ENCODE peak calls at places on chromosomes 2 and 18, in nine cellular contexts. G is right lobe of liver, S is fibroblast of pulmonary artery, K is SK-N-SH, C is stomach, Z is AG10803, N is astrocyte of the spinal cord, J is choroid plexus epithelial cell, U is body of pancreas. R is an unnamed sample.

GRCh38 chr2:213476641-213477040 is 192.4 kb downstream of the SPAG16 start:
- DNase-seq in C (no peak), N (no peak), S (no peak), U (no peak), K (no peak), Z (peak), G (no peak), J (peak), R (no peak)

GRCh38 chr2:113202305-113203216 is 28.8 kb downstream of the PSD4 start:
- DNase-seq in N (no peak), C (no peak), Z (no peak), G (no peak), U (no peak), S (no peak), J (no peak), K (no peak), R (no peak)

GRCh38 chr2:88099798-88100488 is 27.9 kb downstream of the FABP1 start:
- DNase-seq in C (no peak), Z (peak), G (no peak), N (no peak), S (peak), K (peak), J (peak), U (no peak), R (peak)

GRCh38 chr2:47086571-47086970 is 68.5 kb downstream of the STPG4 start:
- DNase-seq in Z (no peak), K (peak), G (no peak), C (no peak), S (no peak), U (no peak), N (no peak), J (no peak), R (no peak)

GRCh38 chr2:98768765-98769476 is 38.0 kb upstream of the MGAT4A start:
- DNase-seq in G (no peak), U (peak), Z (no peak), S (peak), K (no peak), C (no peak), N (peak), J (peak), R (peak)

GRCh38 chr2:88350641-88351601 is 101.6 kb downstream of the FOXI3 start:
- DNase-seq in Z (peak), S (peak), G (peak), J (peak), K (peak), N (no peak), C (peak), U (peak), R (no peak)

GRCh38 chr2:233862261-233862768 is 5.9 kb downstream of the MSL3B start:
- DNase-seq in U (no peak), C (no peak), J (no peak), N (no peak), G (no peak), K (no peak), S (no peak), Z (no peak), R (no peak)

GRCh38 chr2:189492451-189492850 is 51.2 kb downstream of the WDR75 start:
- DNase-seq in J (peak), C (no peak), U (no peak), K (no peak), G (no peak), Z (peak), S (no peak), N (no peak), R (no peak)

GRCh38 chr2:33525666-33526065 is 49.2 kb downstream of the RASGRP3 start:
- DNase-seq in J (no peak), Z (no peak), S (no peak), K (no peak), U (no peak), N (no peak), C (no peak), G (no peak), R (no peak)

GRCh38 chr2:171081649-171082111 is 79.0 kb downstream of the TLK1 start:
- DNase-seq in K (no peak), J (no peak), Z (no peak), C (no peak), U (no peak), G (no peak), S (no peak), N (no peak), R (no peak)

GRCh38 chr2:156192468-156192867 is 140.1 kb downstream of the NR4A2 start:
- DNase-seq in U (no peak), G (no peak), S (no peak), N (no peak), J (peak), K (no peak), C (no peak), Z (no peak), R (no peak)

GRCh38 chr18:59267511-59268126 is 5.6 kb downstream of the RAX start:
- DNase-seq in U (no peak), Z (no peak), N (no peak), G (no peak), S (no peak), C (no peak), K (peak), J (no peak), R (no peak)

GRCh38 chr2:128305555-128306080 is 13.1 kb downstream of the HS6ST1 start:
- DNase-seq in G (peak), J (no peak), N (no peak), C (no peak), Z (peak), S (peak), K (no peak), U (peak), R (no peak)

GRCh38 chr2:237978058-237978712 is 11.4 kb downstream of the UBE2F start:
- DNase-seq in Z (peak), G (no peak), U (peak), J (peak), S (peak), N (no peak), K (peak), C (peak), R (peak)

GRCh38 chr2:39736593-39736992 is 42.5 kb downstream of the THUMPD2 start:
- DNase-seq in G (no peak), K (no peak), U (no peak), J (peak), C (no peak), Z (peak), S (peak), N (peak), R (peak)
- H3K4me3 ChIP-seq in G (no peak), K (no peak), U (no peak), J (no peak), C (no peak), Z (peak), S (no peak), N (no peak), R (no peak)

GRCh38 chr2:26615336-26616031 is 25.7 kb downstream of the CIB4 start:
- DNase-seq in N (no peak), U (no peak), G (no peak), C (no peak), Z (no peak), J (no peak), S (no peak), K (peak), R (no peak)
- TF ChIP-seq CTCF in N (no peak), U (no peak), G (no peak), C (no peak), Z (peak), J (no peak), S (no peak), K (peak), R (no peak)

GRCh38 chr2:72148975-72149555 is 1.4 kb upstream of the CYP26B1 start:
- DNase-seq in K (peak), N (no peak), S (peak), Z (peak), U (peak), C (peak), J (peak), G (no peak), R (no peak)

GRCh38 chr2:72148391-72148974 is 821 bp upstream of the CYP26B1 start:
- DNase-seq in G (no peak), S (no peak), J (no peak), K (peak), C (peak), Z (no peak), U (peak), N (no peak), R (no peak)

GRCh38 chr2:72146357-72147302 is 1.0 kb downstream of the CYP26B1 start:
- DNase-seq in G (no peak), Z (no peak), N (no peak), S (no peak), C (peak), U (peak), J (no peak), K (peak), R (no peak)

GRCh38 chr2:72147971-72148369 is 308 bp upstream of the CYP26B1 start:
- DNase-seq in C (no peak), K (no peak), G (no peak), N (no peak), J (no peak), S (no peak), Z (no peak), U (no peak), R (no peak)

GRCh38 chr2:72147303-72147970 is at the start of gene CYP26B1:
- DNase-seq in S (no peak), N (no peak), C (peak), J (no peak), U (peak), G (no peak), Z (no peak), K (peak), R (peak)
- H3K4me3 ChIP-seq in S (peak), N (peak), C (peak), J (peak), U (no peak), G (peak), Z (peak), K (peak), R (peak)

DNA sequence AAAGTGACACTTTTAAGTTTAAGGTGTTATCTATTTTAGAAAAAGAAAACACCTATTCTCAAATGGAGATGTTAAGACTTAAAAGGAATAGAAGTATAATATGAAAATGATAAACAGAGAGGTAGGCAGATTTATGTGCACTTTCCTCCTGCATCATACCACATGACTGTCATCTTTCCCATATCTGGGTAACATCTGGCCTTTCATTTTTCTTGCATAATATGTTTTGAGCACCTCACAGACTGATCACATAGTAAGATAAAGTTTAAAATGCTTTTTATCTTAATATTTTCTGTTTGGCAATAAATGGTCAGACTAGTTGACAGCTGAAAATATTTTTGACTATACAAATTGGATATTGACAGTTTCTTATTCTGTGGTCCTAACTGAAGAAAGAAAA is 1852.1 kb upstream of the PIK3C3 start:
- DNase-seq in S (no peak), J (no peak), C (no peak), U (no peak), K (no peak), G (no peak), Z (no peak), N (no peak), R (no peak)
- TF ChIP-seq CTCF in S (no peak), J (no peak), C (no peak), U (no peak), K (no peak), G (no peak), Z (no peak), N (no peak), R (no peak)

DNA sequence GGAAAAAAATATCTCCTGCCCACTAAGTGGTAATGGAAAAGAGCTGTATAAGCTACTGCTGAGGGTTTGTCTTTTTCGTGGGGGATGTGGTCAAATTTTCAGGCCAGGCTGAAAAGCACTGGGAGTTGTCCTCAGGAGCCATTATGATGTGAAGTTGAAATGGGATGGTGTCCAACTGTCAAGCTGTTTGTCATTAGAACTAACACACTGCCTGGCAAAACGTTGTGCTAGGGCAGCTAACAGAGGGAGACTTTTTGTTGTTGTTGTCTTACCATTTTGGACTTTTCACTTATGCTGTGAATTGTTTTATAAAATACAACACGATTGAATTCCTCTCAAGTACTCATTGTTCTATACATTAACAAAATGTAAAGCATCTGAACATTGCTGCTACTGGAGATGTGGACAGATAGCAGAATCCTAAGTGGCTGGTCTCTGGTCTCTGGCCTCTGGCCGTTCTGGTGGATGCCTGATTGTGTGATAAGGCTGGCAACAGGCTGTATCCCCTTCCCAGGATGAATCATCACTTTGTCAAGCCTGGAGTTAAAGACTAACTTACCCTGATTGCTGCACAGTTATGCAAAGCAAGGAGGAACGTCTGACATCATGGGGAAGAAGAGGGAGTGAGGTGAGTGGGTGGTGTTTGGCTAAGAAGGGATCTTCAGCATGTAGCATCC is 2.3 kb downstream of the MYO1B start:
- DNase-seq in U (peak), S (peak), G (peak), Z (peak), C (no peak), J (peak), K (peak), N (peak), R (peak)
- H3K4me3 ChIP-seq in U (no peak), S (peak), G (peak), Z (peak), C (no peak), J (no peak), K (peak), N (peak), R (peak)